ENCODE peak calls at places on chromosomes 2 and 18, in four cellular contexts. Z, U, E and P are unnamed samples.

GRCh38 chr2:65666156-65666725 is 233.8 kb upstream of the SPRED2 start:
- DNase-seq in Z (no peak), U (no peak), E (peak), P (peak)

GRCh38 chr2:143840601-143841000 is 679.3 kb downstream of the ZEB2 start:
- DNase-seq in Z (no peak), U (no peak), E (no peak), P (no peak)

GRCh38 chr2:221529943-221530652 is 42.0 kb downstream of the EPHA4 start:
- DNase-seq in Z (no peak), U (no peak), E (peak), P (peak)

GRCh38 chr18:76691800-76692199 is 130.6 kb upstream of the ZNF236 start:
- DNase-seq in Z (no peak), U (no peak), E (no peak), P (no peak)

GRCh38 chr2:129396980-129397599 is 582.4 kb upstream of the RAB6C start:
- DNase-seq in Z (no peak), U (no peak), E (peak), P (peak)

GRCh38 chr18:39480494-39481245 is 1915.1 kb upstream of the CELF4 start:
- DNase-seq in Z (no peak), U (no peak), E (peak), P (no peak)

GRCh38 chr2:195706161-195706900 is 49.3 kb downstream of the SLC39A10 start:
- DNase-seq in Z (no peak), U (no peak), E (peak), P (peak)

GRCh38 chr2:88234760-88235159 is 64.6 kb downstream of the THNSL2 start:
- DNase-seq in Z (no peak), U (no peak), E (peak), P (no peak)

GRCh38 chr2:235642446-235643107 is 148.7 kb downstream of the AGAP1 start:
- DNase-seq in Z (no peak), U (no peak), E (peak), P (peak)

GRCh38 chr2:131125195-131125757 is 20.1 kb downstream of the PLEKHB2 start:
- DNase-seq in Z (no peak), U (no peak), E (no peak), P (no peak)

GRCh38 chr2:159187095-159187494 is 99.4 kb downstream of the WDSUB1 start:
- DNase-seq in Z (no peak), U (no peak), E (peak), P (peak)

GRCh38 chr2:72846171-72847095 is 20.6 kb upstream of the EXOC6B start:
- DNase-seq in Z (no peak), U (no peak), E (no peak), P (no peak)

GRCh38 chr2:28465148-28465885 is 30.5 kb upstream of the PLB1 start:
- DNase-seq in Z (no peak), U (no peak), E (peak), P (no peak)

GRCh38 chr2:163736433-163737168 is 793 bp upstream of the FIGN start:
- DNase-seq in Z (no peak), U (no peak), E (peak), P (peak)

GRCh38 chr2:149143734-149144133 is 105.2 kb downstream of the LYPD6B start:
- DNase-seq in Z (no peak), U (no peak), E (no peak), P (peak)

GRCh38 chr2:85606116-85606455 is 3.6 kb upstream of the TMEM150A start:
- DNase-seq in Z (no peak), U (no peak), E (no peak), P (no peak)

GRCh38 chr18:50507120-50507590 is 52.7 kb upstream of the MAPK4 start:
- DNase-seq in Z (no peak), U (no peak), E (peak), P (no peak)

GRCh38 chr2:69789129-69789528 is 40.3 kb upstream of the GMCL1 start:
- DNase-seq in Z (no peak), U (no peak), E (peak), P (peak)

GRCh38 chr2:240423788-240424191 is 11.7 kb upstream of the GPC1 start:
- DNase-seq in Z (peak), U (no peak), E (no peak), P (no peak)

GRCh38 chr2:127453392-127454171 is 35.4 kb downstream of the PROC start:
- DNase-seq in Z (no peak), U (no peak), E (peak), P (no peak)

GRCh38 chr2:224038049-224038829 is 847 bp downstream of the SERPINE2 start:
- DNase-seq in Z (peak), U (peak), E (peak), P (peak)

GRCh38 chr2:61793389-61793836 is 60.4 kb downstream of the FAM161A start:
- DNase-seq in Z (peak), U (peak), E (peak), P (peak)

GRCh38 chr2:182504903-182505302 is 78.1 kb upstream of the PDE1A start:
- DNase-seq in Z (no peak), U (no peak), E (peak), P (peak)

GRCh38 chr2:15766911-15767597 is 173.3 kb upstream of the MYCN start:
- DNase-seq in Z (no peak), U (no peak), E (no peak), P (no peak)

GRCh38 chr2:54052825-54053718 is 62.3 kb upstream of the ACYP2 start:
- DNase-seq in Z (no peak), U (no peak), E (no peak), P (no peak)

GRCh38 chr2:33205693-33206434 is 259.1 kb downstream of the LTBP1 start:
- DNase-seq in Z (no peak), U (no peak), E (no peak), P (no peak)

GRCh38 chr18:13284330-13285027 is 65.9 kb downstream of the LDLRAD4 start:
- DNase-seq in Z (no peak), U (no peak), E (no peak), P (no peak)

GRCh38 chr18:28110924-28111323 is 66.0 kb downstream of the CDH2 start:
- DNase-seq in Z (no peak), U (no peak), E (no peak), P (no peak)

GRCh38 chr2:129877795-129878775 is 101.4 kb upstream of the RAB6C start:
- DNase-seq in Z (peak), U (no peak), E (peak), P (peak)

GRCh38 chr18:23596183-23596582 is 9.9 kb upstream of the NPC1 start:
- DNase-seq in Z (no peak), U (no peak), E (no peak), P (no peak)

GRCh38 chr2:207253946-207254345 is 88.2 kb upstream of the KLF7 start:
- DNase-seq in Z (no peak), U (no peak), E (peak), P (peak)

GRCh38 chr2:117091438-117091837 is 723.1 kb upstream of the DDX18 start:
- DNase-seq in Z (no peak), U (no peak), E (no peak), P (no peak)

GRCh38 chr2:27209621-27210401 is 2.0 kb upstream of the ATRAID start:
- DNase-seq in Z (no peak), U (no peak), E (peak), P (no peak)

GRCh38 chr2:240865391-240865790 is 3.2 kb upstream of the AGXT start:
- DNase-seq in Z (no peak), U (no peak), E (no peak), P (no peak)

GRCh38 chr2:129923265-129924141 is 56.0 kb upstream of the RAB6C start:
- DNase-seq in Z (peak), U (no peak), E (peak), P (peak)

GRCh38 chr18:3246636-3247242 is 862 bp upstream of the MYL12A start:
- DNase-seq in Z (peak), U (no peak), E (no peak), P (no peak)

GRCh38 chr18:24802439-24802838 is 342.0 kb downstream of the HRH4 start:
- DNase-seq in Z (no peak), U (no peak), E (no peak), P (no peak)

GRCh38 chr18:77230645-77231044 is 19.0 kb upstream of the GALR1 start:
- DNase-seq in Z (no peak), U (no peak), E (no peak), P (no peak)

GRCh38 chr2:184906709-184907108 is 308.4 kb downstream of the ZNF804A start:
- DNase-seq in Z (no peak), U (no peak), E (peak), P (peak)